ENCODE peak calls at places on chromosomes 4 and X, in seven cellular contexts. V, W, X, T, L, A and K are unnamed samples.

GRCh38 chrX:140815868-140816267 is 106.3 kb downstream of the LINC00632 start:
- DNase-seq in V (peak; percentile 54), W (no peak), X (no peak), T (no peak), L (no peak), A (no peak), K (no peak)

GRCh38 chrX:145821291-145821897 is 3.8 kb downstream of the SLITRK2 start:
- DNase-seq in V (no peak), W (no peak), X (peak; percentile 71), T (no peak), L (no peak), A (no peak), K (no peak)

GRCh38 chr4:156976147-156976546 is 4.5 kb upstream of the PDGFC start:
- DNase-seq in V (peak; percentile 73), W (no peak), X (no peak), T (no peak), L (no peak), A (no peak), K (no peak)

GRCh38 chr4:87262886-87263285 is 42.5 kb upstream of the KLHL8 start:
- DNase-seq in V (no peak), W (no peak), X (no peak), T (no peak), L (no peak), A (no peak), K (no peak)

GRCh38 chrX:9635805-9636204 is 129.8 kb downstream of the GPR143 start:
- DNase-seq in V (peak; percentile 19), W (no peak), X (no peak), T (no peak), L (no peak), A (no peak), K (no peak)

GRCh38 chr4:185165605-185166063 is 22.6 kb downstream of the SLC25A4 start:
- DNase-seq in V (peak; percentile 53), W (no peak), X (no peak), T (no peak), L (no peak), A (no peak), K (no peak)

GRCh38 chr4:15150636-15151432 is 148.6 kb downstream of the CPEB2 start:
- DNase-seq in V (no peak), W (no peak), X (no peak), T (no peak), L (no peak), A (no peak), K (no peak)

GRCh38 chr4:1050486-1051213 is 39.2 kb downstream of the FGFRL1 start:
- DNase-seq in V (no peak), W (peak; percentile 7), X (peak; percentile 76), T (no peak), L (no peak), A (no peak), K (peak; percentile 11)

GRCh38 chrX:56366901-56367300 is 134.7 kb downstream of the KLF8 start:
- DNase-seq in V (no peak), W (no peak), X (peak; percentile 36), T (no peak), L (no peak), A (no peak), K (no peak)

DNA sequence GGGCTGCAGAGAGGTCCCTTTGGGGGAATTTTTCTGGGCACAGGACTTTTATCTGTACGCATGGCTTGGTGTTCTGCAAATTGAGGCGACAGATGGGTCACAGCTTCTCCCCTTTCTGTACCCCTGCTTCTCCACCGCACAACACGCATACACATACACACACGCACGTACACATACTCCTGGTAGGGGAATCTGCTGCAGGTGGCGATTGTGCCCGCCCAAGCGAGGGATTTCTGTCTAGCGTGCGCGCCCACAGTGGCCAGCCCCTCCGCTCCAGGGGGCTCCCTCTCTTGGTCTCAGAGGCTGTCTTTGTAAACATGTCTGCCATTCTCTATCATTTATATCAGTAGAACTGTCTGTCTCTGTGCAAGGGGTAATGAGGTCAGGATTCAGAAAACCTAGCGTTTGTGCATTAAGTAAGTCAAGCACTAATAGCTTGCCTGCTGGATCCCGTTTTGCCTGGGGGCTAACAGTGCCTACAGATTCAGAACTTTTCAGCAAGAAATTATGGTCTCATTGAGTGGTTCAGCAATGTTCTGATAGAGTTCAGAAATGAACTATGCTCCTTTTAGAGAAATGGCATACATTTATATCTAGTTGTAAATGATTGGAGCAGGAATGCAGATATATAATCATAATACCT is 2.2 kb downstream of the GRID2 start:
- DNase-seq in V (no peak), W (no peak), X (no peak), T (no peak), L (no peak), A (no peak), K (no peak)
- H3K27ac ChIP-seq in V (no peak overlapping the region), W (no peak overlapping the region), X (no peak overlapping the region), T (no peak overlapping the region), L (no peak overlapping the region), A (no peak overlapping the region), K (no peak overlapping the region)

GRCh38 chrX:13691845-13692334 is 3.0 kb downstream of the RAB9A start:
- DNase-seq in V (no peak), W (no peak), X (no peak), T (peak; percentile 53), L (no peak), A (no peak), K (no peak)

GRCh38 chrX:13694983-13695382 is 6.1 kb downstream of the RAB9A start:
- DNase-seq in V (no peak), W (no peak), X (no peak), T (no peak), L (no peak), A (no peak), K (no peak)

GRCh38 chrX:13694359-13694758 is 5.4 kb downstream of the RAB9A start:
- DNase-seq in V (peak; percentile 35), W (no peak), X (no peak), T (no peak), L (no peak), A (no peak), K (no peak)

GRCh38 chrX:13692771-13693231 is 3.9 kb downstream of the RAB9A start:
- DNase-seq in V (no peak), W (no peak), X (no peak), T (no peak), L (no peak), A (no peak), K (no peak)

GRCh38 chrX:13693341-13693871 is 4.5 kb downstream of the RAB9A start:
- DNase-seq in V (peak; percentile 31), W (no peak), X (no peak), T (no peak), L (no peak), A (no peak), K (no peak)
- H3K27ac ChIP-seq in V (peak overlapping the region; percentile 33), W (no peak overlapping the region), X (no peak overlapping the region), T (peak overlapping the region; percentile 26), L (peak overlapping the region; percentile 27), A (peak overlapping the region; percentile 85), K (peak overlapping the region; percentile 37)

DNA sequence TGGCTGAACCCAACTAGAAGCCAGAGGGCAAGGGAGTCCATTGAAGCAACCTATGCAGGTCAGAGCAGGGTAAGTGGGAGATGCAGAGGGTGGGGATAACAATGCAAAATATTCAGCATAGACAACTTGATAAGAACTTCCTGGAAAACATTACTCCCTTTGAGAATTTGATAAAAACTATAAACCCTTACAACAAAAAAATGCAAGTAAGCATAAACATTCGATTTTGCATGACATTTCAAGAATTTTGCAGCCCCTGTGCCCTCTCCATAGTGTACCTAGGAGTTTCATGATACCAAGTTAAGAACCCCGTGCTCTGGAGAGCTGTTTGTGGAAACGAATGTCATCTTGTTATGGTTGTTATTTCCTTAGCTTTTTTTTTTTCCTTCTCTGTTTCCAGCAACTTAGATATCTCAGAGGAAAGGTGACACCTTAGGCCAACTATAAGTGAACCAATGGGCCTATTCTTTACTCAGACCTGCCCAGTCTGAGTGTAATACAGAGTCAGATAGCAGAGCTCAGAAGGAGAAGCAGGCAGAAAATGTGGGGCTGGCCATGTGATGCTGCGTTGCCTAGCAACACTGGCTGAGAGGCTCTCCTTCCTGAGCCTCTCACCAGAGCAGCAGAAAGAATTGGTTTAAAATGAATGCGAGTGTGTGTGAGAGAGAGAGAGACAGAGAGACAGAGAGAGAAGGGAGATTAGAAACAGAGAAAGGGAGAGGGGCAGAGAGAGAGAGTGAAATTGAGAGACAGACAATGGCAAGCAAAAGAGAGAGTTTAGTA is 36.7 kb upstream of the GABRQ start:
- DNase-seq in V (no peak), W (no peak), X (peak; percentile 28), T (no peak), L (no peak), A (no peak), K (no peak)
- H3K27ac ChIP-seq in V (no peak overlapping the region), W (no peak overlapping the region), X (no peak overlapping the region), T (no peak overlapping the region), L (no peak overlapping the region), A (no peak overlapping the region), K (no peak overlapping the region)

GRCh38 chr4:52711834-52712171 is 39.4 kb downstream of the ERVMER34-1 start:
- DNase-seq in V (no peak), W (no peak), X (no peak), T (no peak), L (no peak), A (no peak), K (no peak)
- H3K27ac ChIP-seq in V (no peak overlapping the region), W (peak overlapping the region; percentile 98), X (no peak overlapping the region), T (peak overlapping the region; percentile 70), L (peak overlapping the region; percentile 96), A (no peak overlapping the region), K (peak overlapping the region; percentile 43)

GRCh38 chr4:26206981-26207380 is 113.8 kb upstream of the RBPJ start:
- DNase-seq in V (no peak), W (no peak), X (no peak), T (no peak), L (no peak), A (no peak), K (no peak)
- H3K27ac ChIP-seq in V (no peak overlapping the region), W (peak overlapping the region; percentile 50), X (no peak overlapping the region), T (no peak overlapping the region), L (peak overlapping the region; percentile 73), A (no peak overlapping the region), K (no peak overlapping the region)

GRCh38 chr4:39134674-39135073 is 47.7 kb upstream of the WDR19 start:
- DNase-seq in V (peak; percentile 9), W (no peak), X (no peak), T (peak; percentile 40), L (no peak), A (no peak), K (no peak)
- H3K27ac ChIP-seq in V (no peak overlapping the region), W (no peak overlapping the region), X (no peak overlapping the region), T (peak overlapping the region; percentile 3), L (no peak overlapping the region), A (no peak overlapping the region), K (no peak overlapping the region)

GRCh38 chr4:99723555-99724450 is 66.2 kb upstream of the C4orf54 start:
- DNase-seq in V (peak; percentile 64), W (peak; percentile 58), X (peak; percentile 31), T (no peak), L (no peak), A (peak; percentile 84), K (peak; percentile 68)
- H3K27ac ChIP-seq in V (no peak overlapping the region), W (peak overlapping the region; percentile 89), X (no peak overlapping the region), T (no peak overlapping the region), L (peak overlapping the region; percentile 32), A (peak overlapping the region; percentile 73), K (peak overlapping the region; percentile 93)